ENCODE peak calls at places on chromosomes 11 and 22, in four cellular contexts. One of them, this sample, is unnamed.

GRCh38 chr22:42994917-42995562 is 19.9 kb downstream of the PACSIN2 start:
- DNase-seq in adrenal gland: no peak
- DNase-seq in ovary: peak; percentile 61
- DNase-seq in psoas muscle: no peak
- DNase-seq in this sample: no peak

GRCh38 chr11:69089258-69089657 is 40.5 kb downstream of the TPCN2 start:
- DNase-seq in adrenal gland: peak; percentile 74
- DNase-seq in ovary: peak; percentile 36
- DNase-seq in psoas muscle: peak; percentile 56
- DNase-seq in this sample: no peak

GRCh38 chr22:39434721-39435120 is 22.1 kb upstream of the MGAT3 start:
- DNase-seq in adrenal gland: no peak
- DNase-seq in ovary: no peak
- DNase-seq in psoas muscle: no peak
- DNase-seq in this sample: no peak

GRCh38 chr11:17353228-17354021 is 1.8 kb downstream of the NCR3LG1 start:
- DNase-seq in adrenal gland: peak; percentile 70
- DNase-seq in ovary: peak; percentile 73
- DNase-seq in psoas muscle: peak; percentile 74
- DNase-seq in this sample: peak; percentile 87

GRCh38 chr11:1472180-1473005 is 14.2 kb downstream of the MOB2 start:
- DNase-seq in adrenal gland: no peak
- DNase-seq in ovary: peak; percentile 15
- DNase-seq in psoas muscle: peak; percentile 11
- DNase-seq in this sample: no peak

GRCh38 chr11:65355013-65355775 is 643 bp downstream of the TIGD3 start:
- DNase-seq in adrenal gland: peak; percentile 41
- DNase-seq in ovary: no peak
- DNase-seq in psoas muscle: no peak
- DNase-seq in this sample: peak; percentile 76

GRCh38 chr11:125685228-125685627 is 4.6 kb upstream of the ACRV1 start:
- DNase-seq in adrenal gland: no peak
- DNase-seq in ovary: no peak
- DNase-seq in psoas muscle: no peak
- DNase-seq in this sample: no peak

GRCh38 chr11:996681-997080 is 39.8 kb downstream of the MUC6 start:
- DNase-seq in adrenal gland: no peak
- DNase-seq in ovary: no peak
- DNase-seq in psoas muscle: no peak
- DNase-seq in this sample: no peak

GRCh38 chr22:37486224-37486845 is at the start of gene MFNG:
- DNase-seq in adrenal gland: peak; percentile 65
- DNase-seq in ovary: peak; percentile 34
- DNase-seq in psoas muscle: peak; percentile 71
- DNase-seq in this sample: peak; percentile 90

GRCh38 chr11:31834237-31834636 is 23.1 kb upstream of the PAX6 start:
- DNase-seq in adrenal gland: no peak
- DNase-seq in ovary: no peak
- DNase-seq in psoas muscle: no peak
- DNase-seq in this sample: no peak

GRCh38 chr11:36362902-36363301 is 66.8 kb downstream of the PRR5L start:
- DNase-seq in adrenal gland: no peak
- DNase-seq in ovary: no peak
- DNase-seq in psoas muscle: no peak
- DNase-seq in this sample: no peak

GRCh38 chr11:28770806-28771205 is 662.6 kb downstream of the METTL15 start:
- DNase-seq in adrenal gland: no peak
- DNase-seq in ovary: no peak
- DNase-seq in psoas muscle: no peak
- DNase-seq in this sample: no peak

GRCh38 chr11:93229876-93230275 is 32.1 kb upstream of the SLC36A4 start:
- DNase-seq in adrenal gland: no peak
- DNase-seq in ovary: no peak
- DNase-seq in psoas muscle: no peak
- DNase-seq in this sample: no peak

GRCh38 chr22:24141586-24141985 is 39.7 kb upstream of the SUSD2 start:
- DNase-seq in adrenal gland: no peak
- DNase-seq in ovary: no peak
- DNase-seq in psoas muscle: no peak
- DNase-seq in this sample: no peak

GRCh38 chr11:35335226-35335625 is 84.1 kb downstream of the SLC1A2 start:
- DNase-seq in adrenal gland: no peak
- DNase-seq in ovary: no peak
- DNase-seq in psoas muscle: no peak
- DNase-seq in this sample: no peak

GRCh38 chr11:46724088-46724487 is 5.1 kb downstream of the F2 start:
- DNase-seq in adrenal gland: no peak
- DNase-seq in ovary: no peak
- DNase-seq in psoas muscle: no peak
- DNase-seq in this sample: no peak

GRCh38 chr11:73141309-73142127 is 600 bp downstream of the FCHSD2 start:
- DNase-seq in adrenal gland: no peak
- DNase-seq in ovary: peak; percentile 77
- DNase-seq in psoas muscle: peak; percentile 80
- DNase-seq in this sample: peak; percentile 90

GRCh38 chr11:19394525-19395016 is 153.8 kb upstream of the E2F8 start:
- DNase-seq in adrenal gland: no peak
- DNase-seq in ovary: no peak
- DNase-seq in psoas muscle: no peak
- DNase-seq in this sample: no peak

GRCh38 chr11:14320020-14320419 is 39.0 kb downstream of the RRAS2 start:
- DNase-seq in adrenal gland: no peak
- DNase-seq in ovary: no peak
- DNase-seq in psoas muscle: no peak
- DNase-seq in this sample: no peak

GRCh38 chr11:66371627-66372415 is at the start of gene SLC29A2:
- DNase-seq in adrenal gland: peak; percentile 35
- DNase-seq in ovary: no peak
- DNase-seq in psoas muscle: peak; percentile 75
- DNase-seq in this sample: peak; percentile 95

GRCh38 chr11:128709402-128709801 is 15.5 kb downstream of the FLI1 start:
- DNase-seq in adrenal gland: no peak
- DNase-seq in ovary: no peak
- DNase-seq in psoas muscle: no peak
- DNase-seq in this sample: no peak

GRCh38 chr11:103279821-103280220 is 170.6 kb downstream of the DYNC2H1 start:
- DNase-seq in adrenal gland: no peak
- DNase-seq in ovary: no peak
- DNase-seq in psoas muscle: no peak
- DNase-seq in this sample: no peak

GRCh38 chr11:79362821-79363220 is 78.0 kb downstream of the TENM4 start:
- DNase-seq in adrenal gland: no peak
- DNase-seq in ovary: no peak
- DNase-seq in psoas muscle: no peak
- DNase-seq in this sample: no peak

GRCh38 chr11:57638005-57638760 is 11.5 kb downstream of the YPEL4 start:
- DNase-seq in adrenal gland: no peak
- DNase-seq in ovary: peak; percentile 85
- DNase-seq in psoas muscle: peak; percentile 61
- DNase-seq in this sample: peak; percentile 80

GRCh38 chr11:116352881-116353280 is 419.9 kb downstream of the BUD13 start:
- DNase-seq in adrenal gland: no peak
- DNase-seq in ovary: no peak
- DNase-seq in psoas muscle: no peak
- DNase-seq in this sample: no peak

GRCh38 chr22:22076937-22077703 is 94.5 kb upstream of the TOP3B start:
- DNase-seq in adrenal gland: no peak
- DNase-seq in ovary: no peak
- DNase-seq in psoas muscle: no peak
- DNase-seq in this sample: no peak

GRCh38 chr11:94104734-94105133 is 23.9 kb upstream of the PANX1 start:
- DNase-seq in adrenal gland: no peak
- DNase-seq in ovary: no peak
- DNase-seq in psoas muscle: no peak
- DNase-seq in this sample: no peak

GRCh38 chr11:28350216-28350615 is 242.0 kb downstream of the METTL15 start:
- DNase-seq in adrenal gland: no peak
- DNase-seq in ovary: no peak
- DNase-seq in psoas muscle: no peak
- DNase-seq in this sample: no peak

GRCh38 chr22:37665487-37665886 is 7.0 kb downstream of the PDXP start:
- DNase-seq in adrenal gland: no peak
- DNase-seq in ovary: no peak
- DNase-seq in psoas muscle: no peak
- DNase-seq in this sample: no peak

GRCh38 chr11:108128772-108129171 is 7.4 kb downstream of the ACAT1 start:
- DNase-seq in adrenal gland: no peak
- DNase-seq in ovary: no peak
- DNase-seq in psoas muscle: no peak
- DNase-seq in this sample: no peak

GRCh38 chr11:108137212-108137611 is 15.8 kb downstream of the ACAT1 start:
- DNase-seq in adrenal gland: no peak
- DNase-seq in ovary: no peak
- DNase-seq in psoas muscle: no peak
- DNase-seq in this sample: no peak

GRCh38 chr11:108135845-108136599 is 14.7 kb downstream of the ACAT1 start:
- DNase-seq in adrenal gland: no peak
- DNase-seq in ovary: no peak
- DNase-seq in psoas muscle: no peak
- DNase-seq in this sample: no peak

GRCh38 chr11:108131993-108132392 is 10.6 kb downstream of the ACAT1 start:
- DNase-seq in adrenal gland: no peak
- DNase-seq in ovary: no peak
- DNase-seq in psoas muscle: no peak
- DNase-seq in this sample: no peak
- H3K4me1 ChIP-seq in adrenal gland: peaks cover 12% of the 10 kb centered on the region
- H3K4me1 ChIP-seq in ovary: peaks cover 3% of the 10 kb centered on the region
- H3K4me1 ChIP-seq in psoas muscle: peaks cover 34% of the 10 kb centered on the region
- H3K4me1 ChIP-seq in this sample: peaks cover 5% of the 10 kb centered on the region

GRCh38 chr22:49727881-49728563 is 99.7 kb downstream of the BRD1 start:
- DNase-seq in adrenal gland: no peak
- DNase-seq in ovary: no peak
- DNase-seq in psoas muscle: no peak
- DNase-seq in this sample: peak; percentile 36
- H3K27me3 ChIP-seq in adrenal gland: peaks cover 46% of the 10 kb centered on the region
- H3K27me3 ChIP-seq in ovary: no peaks in the 10 kb centered on the region
- H3K27me3 ChIP-seq in psoas muscle: peaks cover 9% of the 10 kb centered on the region
- H3K27me3 ChIP-seq in this sample: peaks cover 52% of the 10 kb centered on the region

DNA sequence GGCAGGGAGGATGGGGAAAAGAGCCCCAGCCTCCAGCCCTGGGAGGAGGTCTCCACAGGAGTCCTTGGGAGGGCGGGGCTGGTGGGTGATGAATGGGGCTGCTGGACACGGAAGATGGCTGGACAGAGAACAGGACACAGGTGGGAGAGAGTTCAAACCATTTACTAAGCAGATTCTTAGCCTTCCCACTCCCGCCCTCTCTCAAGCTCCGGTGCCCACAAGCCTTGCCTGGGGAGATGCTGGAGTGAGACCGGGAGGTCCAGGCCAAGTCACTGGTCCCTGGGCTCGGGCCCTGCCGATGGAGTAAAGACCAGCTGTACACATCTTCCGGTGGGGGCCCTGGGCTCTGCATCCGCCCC is 1.4 kb downstream of the CLDN5 start:
- DNase-seq in adrenal gland: no peak
- DNase-seq in ovary: no peak
- DNase-seq in psoas muscle: no peak
- DNase-seq in this sample: no peak
- H3K4me3 ChIP-seq in adrenal gland: peak overlapping the region; percentile 39
- H3K4me3 ChIP-seq in ovary: peak overlapping the region; percentile 20
- H3K4me3 ChIP-seq in psoas muscle: peak overlapping the region; percentile 64
- H3K4me3 ChIP-seq in this sample: peak overlapping the region; percentile 49

GRCh38 chr22:46774456-46775363 is 12.3 kb downstream of the TBC1D22A start:
- DNase-seq in adrenal gland: no peak
- DNase-seq in ovary: no peak
- DNase-seq in psoas muscle: no peak
- DNase-seq in this sample: no peak

GRCh38 chr22:46776876-46777608 is 14.6 kb downstream of the TBC1D22A start:
- DNase-seq in adrenal gland: no peak
- DNase-seq in ovary: no peak
- DNase-seq in psoas muscle: no peak
- DNase-seq in this sample: no peak

GRCh38 chr22:46776486-46776826 is 14.0 kb downstream of the TBC1D22A start:
- DNase-seq in adrenal gland: no peak
- DNase-seq in ovary: no peak
- DNase-seq in psoas muscle: no peak
- DNase-seq in this sample: no peak

GRCh38 chr22:46775789-46776485 is 13.5 kb downstream of the TBC1D22A start:
- DNase-seq in adrenal gland: no peak
- DNase-seq in ovary: no peak
- DNase-seq in psoas muscle: no peak
- DNase-seq in this sample: no peak

GRCh38 chr22:46775364-46775758 is 12.9 kb downstream of the TBC1D22A start:
- DNase-seq in adrenal gland: no peak
- DNase-seq in ovary: no peak
- DNase-seq in psoas muscle: no peak
- DNase-seq in this sample: no peak
- H3K4me1 ChIP-seq in adrenal gland: peaks cover 46% of the 10 kb centered on the region
- H3K4me1 ChIP-seq in ovary: peaks cover 6% of the 10 kb centered on the region
- H3K4me1 ChIP-seq in psoas muscle: peaks cover 30% of the 10 kb centered on the region
- H3K4me1 ChIP-seq in this sample: peaks cover 60% of the 10 kb centered on the region

GRCh38 chr22:25420471-25420924 is 144.0 kb upstream of the GRK3 start:
- DNase-seq in adrenal gland: no peak
- DNase-seq in ovary: no peak
- DNase-seq in psoas muscle: no peak
- DNase-seq in this sample: no peak

GRCh38 chr22:25420925-25421904 is 143.3 kb upstream of the GRK3 start:
- DNase-seq in adrenal gland: no peak
- DNase-seq in ovary: no peak
- DNase-seq in psoas muscle: no peak
- DNase-seq in this sample: no peak

GRCh38 chr22:25413620-25414019 is 150.9 kb upstream of the GRK3 start:
- DNase-seq in adrenal gland: no peak
- DNase-seq in ovary: no peak
- DNase-seq in psoas muscle: no peak
- DNase-seq in this sample: no peak

GRCh38 chr22:25417792-25418191 is 146.7 kb upstream of the GRK3 start:
- DNase-seq in adrenal gland: no peak
- DNase-seq in ovary: no peak
- DNase-seq in psoas muscle: no peak
- DNase-seq in this sample: no peak

GRCh38 chr22:25419247-25420113 is 145.0 kb upstream of the GRK3 start:
- DNase-seq in adrenal gland: peak; percentile 32
- DNase-seq in ovary: no peak
- DNase-seq in psoas muscle: no peak
- DNase-seq in this sample: no peak
- H3K27me3 ChIP-seq in adrenal gland: peaks cover 28% of the 10 kb centered on the region
- H3K27me3 ChIP-seq in ovary: peaks cover 2% of the 10 kb centered on the region
- H3K27me3 ChIP-seq in psoas muscle: peaks cover 14% of the 10 kb centered on the region
- H3K27me3 ChIP-seq in this sample: peaks cover 44% of the 10 kb centered on the region